ENCODE peak calls at places on chromosomes 16 and 17, in four cellular contexts. One of them, this sample, is unnamed.

GRCh38 chr17:14304222-14304844 is 3.5 kb downstream of the HS3ST3B1 start:
- DNase-seq in astrocyte of the spinal cord: peak; percentile 35
- DNase-seq in AG20443: no peak
- DNase-seq in HFFc6: no peak
- DNase-seq in this sample: no peak

GRCh38 chr17:45231481-45232116 is 9.9 kb downstream of the FMNL1 start:
- DNase-seq in astrocyte of the spinal cord: no peak
- DNase-seq in AG20443: no peak
- DNase-seq in HFFc6: no peak
- DNase-seq in this sample: no peak

GRCh38 chr16:66273644-66274334 is 92.7 kb upstream of the CDH5 start:
- DNase-seq in astrocyte of the spinal cord: peak; percentile 45
- DNase-seq in AG20443: peak; percentile 51
- DNase-seq in HFFc6: peak; percentile 42
- DNase-seq in this sample: no peak

GRCh38 chr16:1823821-1824220 is 2.8 kb downstream of the HAGH start:
- DNase-seq in astrocyte of the spinal cord: peak; percentile 39
- DNase-seq in AG20443: no peak
- DNase-seq in HFFc6: peak; percentile 64
- DNase-seq in this sample: no peak

GRCh38 chr16:2691491-2692248 is 9.3 kb downstream of the KCTD5 start:
- DNase-seq in astrocyte of the spinal cord: no peak
- DNase-seq in AG20443: no peak
- DNase-seq in HFFc6: no peak
- DNase-seq in this sample: no peak

GRCh38 chr17:28188841-28189263 is 130.1 kb upstream of the TMEM97 start:
- DNase-seq in astrocyte of the spinal cord: no peak
- DNase-seq in AG20443: no peak
- DNase-seq in HFFc6: no peak
- DNase-seq in this sample: no peak

GRCh38 chr17:32386844-32387243 is 36.9 kb downstream of the ZNF207 start:
- DNase-seq in astrocyte of the spinal cord: no peak
- DNase-seq in AG20443: no peak
- DNase-seq in HFFc6: no peak
- DNase-seq in this sample: no peak

GRCh38 chr16:78478267-78478821 is 378.9 kb downstream of the WWOX start:
- DNase-seq in astrocyte of the spinal cord: no peak
- DNase-seq in AG20443: no peak
- DNase-seq in HFFc6: no peak
- DNase-seq in this sample: peak; percentile 62

GRCh38 chr17:35972535-35972934 is 8.8 kb downstream of the CCL16 start:
- DNase-seq in astrocyte of the spinal cord: no peak
- DNase-seq in AG20443: no peak
- DNase-seq in HFFc6: no peak
- DNase-seq in this sample: no peak

GRCh38 chr16:80166082-80166481 is 374.7 kb upstream of the DYNLRB2 start:
- DNase-seq in astrocyte of the spinal cord: no peak
- DNase-seq in AG20443: no peak
- DNase-seq in HFFc6: no peak
- DNase-seq in this sample: no peak

GRCh38 chr17:76240461-76241204 is at the start of gene RNF157:
- DNase-seq in astrocyte of the spinal cord: peak; percentile 43
- DNase-seq in AG20443: peak; percentile 88
- DNase-seq in HFFc6: no peak
- DNase-seq in this sample: peak; percentile 33

GRCh38 chr17:79082311-79083190 is 7.9 kb downstream of the ENGASE start:
- DNase-seq in astrocyte of the spinal cord: no peak
- DNase-seq in AG20443: peak; percentile 86
- DNase-seq in HFFc6: no peak
- DNase-seq in this sample: peak; percentile 41

GRCh38 chr17:78414178-78415162 is 36.0 kb downstream of the PGS1 start:
- DNase-seq in astrocyte of the spinal cord: no peak
- DNase-seq in AG20443: no peak
- DNase-seq in HFFc6: no peak
- DNase-seq in this sample: no peak